ENCODE peak calls at places on chromosomes 13 and 19, in nine cellular contexts. S is NCI-H82; E is stimulated activated CD8-positive, alpha-beta memory T cell treated with anti-CD3 and anti-CD28 coated beads, Interleukin-15, amount 100 ng/mL, for 1 hour; N is epithelial cell of proximal tubule; C is activated naive CD4-positive, alpha-beta T cell treated with anti-CD3 and anti-CD28 coated beads for 36 hours; R is central memory CD8-positive, alpha-beta T cell; O is progenitor cell of endocrine pancreas; I is uterus; Q is choroid plexus epithelial cell. A is an unnamed sample.

GRCh38 chr13:76873454-76873853 is 12.8 kb downstream of the KCTD12 start:
- DNase-seq in S (no peak), E (no peak), N (no peak), C (no peak), R (no peak), O (no peak), I (no peak), Q (no peak), A (no peak)

GRCh38 chr13:99585609-99586008 is 84.3 kb downstream of the TM9SF2 start:
- DNase-seq in S (no peak), E (no peak), N (no peak), C (no peak), R (no peak), O (no peak), I (no peak), Q (peak), A (no peak)

GRCh38 chr13:95246292-95247082 is 54.8 kb downstream of the ABCC4 start:
- DNase-seq in S (peak), E (no peak), N (no peak), C (no peak), R (no peak), O (no peak), I (no peak), Q (no peak), A (no peak)

GRCh38 chr13:41694902-41695301 is 237.6 kb downstream of the RGCC start:
- DNase-seq in S (no peak), E (no peak), N (peak), C (no peak), R (no peak), O (no peak), I (peak), Q (peak), A (no peak)

GRCh38 chr13:77980592-77980991 is 62.0 kb upstream of the EDNRB start:
- DNase-seq in S (no peak), E (no peak), N (peak), C (no peak), R (no peak), O (no peak), I (no peak), Q (peak), A (no peak)

GRCh38 chr13:109166807-109167206 is 537.4 kb downstream of the MYO16 start:
- DNase-seq in S (no peak), E (no peak), N (no peak), C (no peak), R (no peak), O (no peak), I (no peak), Q (no peak), A (no peak)

GRCh38 chr19:8609210-8610040 is 1.1 kb downstream of the ADAMTS10 start:
- DNase-seq in S (no peak), E (no peak), N (no peak), C (peak), R (no peak), O (peak), I (peak), Q (peak), A (no peak)

GRCh38 chr13:26132756-26133155 is 80.9 kb upstream of the SHISA2 start:
- DNase-seq in S (peak), E (no peak), N (no peak), C (no peak), R (no peak), O (no peak), I (no peak), Q (peak), A (no peak)

GRCh38 chr19:4267901-4268815 is 10.9 kb upstream of the SHD start:
- DNase-seq in S (no peak), E (no peak), N (no peak), C (no peak), R (no peak), O (no peak), I (no peak), Q (no peak), A (no peak)

GRCh38 chr13:41465215-41465907 is 8.0 kb downstream of the RGCC start:
- DNase-seq in S (peak), E (peak), N (peak), C (peak), R (peak), O (no peak), I (no peak), Q (peak), A (peak)

GRCh38 chr19:41877490-41877876 is 404 bp downstream of the CD79A start:
- DNase-seq in S (no peak), E (no peak), N (no peak), C (no peak), R (no peak), O (no peak), I (no peak), Q (no peak), A (no peak)

GRCh38 chr13:23069571-23069970 is 111.2 kb upstream of the SGCG start:
- DNase-seq in S (no peak), E (no peak), N (peak), C (no peak), R (no peak), O (no peak), I (no peak), Q (peak), A (no peak)

GRCh38 chr19:17389957-17390664 is 3.9 kb downstream of the CCDC194 start:
- DNase-seq in S (peak), E (no peak), N (no peak), C (no peak), R (no peak), O (no peak), I (no peak), Q (no peak), A (no peak)

GRCh38 chr19:35069706-35070105 is 28.2 kb downstream of the HPN start:
- DNase-seq in S (no peak), E (no peak), N (no peak), C (no peak), R (no peak), O (no peak), I (no peak), Q (peak), A (no peak)